ENCODE peak calls at places on chromosomes 3 and 15, in five cellular contexts. N is CD8-positive, alpha-beta T cell; V is CD8-positive, alpha-beta memory T cell; W is endothelial cell of umbilical vein; L is endodermal cell. D is an unnamed sample.
A peak's percentile ranks its signal among the peaks of the same experiment; 100 is the strongest.

GRCh38 chr3:58066842-58067241 is 58.6 kb downstream of the FLNB start:
- DNase-seq in L (no peak), V (no peak), W (peak; percentile 35), N (no peak), D (no peak)

GRCh38 chr3:5277612-5278236 is 90.2 kb downstream of the EDEM1 start:
- DNase-seq in W (no peak), N (no peak), V (no peak), L (no peak), D (no peak)

GRCh38 chr3:70526966-70527515 is 214.6 kb upstream of the MDFIC2 start:
- DNase-seq in N (no peak), V (no peak), W (no peak), L (no peak), D (no peak)

GRCh38 chr3:194489736-194490612 is 3.2 kb upstream of the ATP13A3 start:
- DNase-seq in N (no peak), V (no peak), W (peak; percentile 63), L (no peak), D (no peak)

GRCh38 chr3:119405315-119405714 is 58.1 kb downstream of the TMEM39A start:
- DNase-seq in V (no peak), L (no peak), N (no peak), W (no peak), D (no peak)

GRCh38 chr15:58512522-58512921 is 80.7 kb downstream of the LIPC start:
- DNase-seq in V (no peak), L (peak; percentile 13), W (no peak), N (no peak), D (no peak)

GRCh38 chr3:37922721-37923575 is 61.3 kb downstream of the CTDSPL start:
- DNase-seq in N (no peak), V (no peak), W (no peak), L (no peak), D (no peak)

GRCh38 chr15:84671211-84671610 is 13.2 kb upstream of the NMB start:
- DNase-seq in W (no peak), V (no peak), N (no peak), L (no peak), D (peak; percentile 47)

GRCh38 chr15:72487070-72487797 is 13.1 kb downstream of the ARIH1 start:
- DNase-seq in V (no peak), N (no peak), L (no peak), W (no peak), D (no peak)

GRCh38 chr3:164417955-164418354 is 660.3 kb downstream of the SI start:
- DNase-seq in V (no peak), W (no peak), L (no peak), N (no peak), D (no peak)

GRCh38 chr3:115270849-115271248 is 123.8 kb upstream of the ZBTB20 start:
- DNase-seq in N (no peak), W (peak; percentile 18), V (no peak), L (no peak), D (no peak)

GRCh38 chr3:71163216-71163918 is 420.2 kb downstream of the FOXP1 start:
- DNase-seq in W (peak; percentile 78), V (no peak), L (no peak), N (no peak), D (peak; percentile 76)

GRCh38 chr3:111803123-111803593 is 55.9 kb upstream of the PHLDB2 start:
- DNase-seq in W (no peak), L (no peak), V (no peak), N (no peak), D (peak; percentile 95)

GRCh38 chr3:38644016-38644661 is 5.3 kb downstream of the SCN5A start:
- DNase-seq in V (no peak), L (peak; percentile 36), W (no peak), N (no peak), D (no peak)

GRCh38 chr3:152970851-152971250 is 135.9 kb downstream of the P2RY1 start:
- DNase-seq in L (no peak), N (no peak), W (no peak), V (no peak), D (no peak)

GRCh38 chr3:46496745-46497555 is 826 bp upstream of the RTP3 start:
- DNase-seq in W (peak; percentile 36), N (peak; percentile 71), L (peak; percentile 82), V (peak; percentile 24), D (no peak)

GRCh38 chr3:124886168-124887051 is 755 bp downstream of the ITGB5 start:
- DNase-seq in L (peak; percentile 91), V (no peak), W (peak; percentile 40), N (peak; percentile 53), D (peak; percentile 24)

GRCh38 chr15:78387678-78388077 is 47.5 kb downstream of the CRABP1 start:
- DNase-seq in L (no peak), W (no peak), N (no peak), V (no peak), D (no peak)

GRCh38 chr3:165640970-165641369 is 196.3 kb downstream of the BCHE start:
- DNase-seq in L (no peak), N (no peak), W (no peak), V (no peak), D (no peak)

GRCh38 chr3:45034612-45035252 is 8.6 kb downstream of the CLEC3B start:
- DNase-seq in V (no peak), L (no peak), N (peak; percentile 56), W (no peak), D (no peak)

GRCh38 chr3:171347017-171347979 is 112.9 kb downstream of the TNIK start:
- DNase-seq in L (no peak), V (no peak), N (no peak), W (peak; percentile 70), D (peak; percentile 29)

GRCh38 chr3:21979706-21980105 is 228.7 kb upstream of the ZNF385D start:
- DNase-seq in L (no peak), V (no peak), N (no peak), W (no peak), D (peak; percentile 83)

GRCh38 chr3:37308247-37308646 is 133.9 kb upstream of the LRRFIP2 start:
- DNase-seq in N (no peak), V (no peak), L (no peak), W (peak; percentile 31), D (no peak)

GRCh38 chr3:191236635-191237034 is 37.6 kb downstream of the OSTN start:
- DNase-seq in N (no peak), V (no peak), L (no peak), W (peak; percentile 43), D (no peak)

GRCh38 chr15:31752363-31752762 is 278.0 kb upstream of the CHRNA7 start:
- DNase-seq in W (no peak), L (no peak), V (no peak), N (no peak), D (no peak)

GRCh38 chr3:68893600-68894239 is 38.6 kb downstream of the TAFA4 start:
- DNase-seq in N (no peak), W (peak; percentile 63), L (no peak), V (peak; percentile 18), D (peak; percentile 18)

GRCh38 chr3:47434849-47435248 is 40.9 kb downstream of the SCAP start:
- DNase-seq in V (no peak), W (no peak), L (peak; percentile 20), N (no peak), D (no peak)

GRCh38 chr3:151034303-151034702 is 51.2 kb upstream of the MED12L start:
- DNase-seq in L (no peak), V (no peak), N (no peak), W (no peak), D (no peak)

GRCh38 chr15:92384391-92384790 is 9.3 kb upstream of the ST8SIA2 start:
- DNase-seq in V (no peak), W (no peak), L (no peak), N (no peak), D (no peak)

GRCh38 chr3:41163399-41163798 is 35.9 kb upstream of the CTNNB1 start:
- DNase-seq in W (no peak), V (no peak), N (no peak), L (peak; percentile 38), D (no peak)

DNA sequence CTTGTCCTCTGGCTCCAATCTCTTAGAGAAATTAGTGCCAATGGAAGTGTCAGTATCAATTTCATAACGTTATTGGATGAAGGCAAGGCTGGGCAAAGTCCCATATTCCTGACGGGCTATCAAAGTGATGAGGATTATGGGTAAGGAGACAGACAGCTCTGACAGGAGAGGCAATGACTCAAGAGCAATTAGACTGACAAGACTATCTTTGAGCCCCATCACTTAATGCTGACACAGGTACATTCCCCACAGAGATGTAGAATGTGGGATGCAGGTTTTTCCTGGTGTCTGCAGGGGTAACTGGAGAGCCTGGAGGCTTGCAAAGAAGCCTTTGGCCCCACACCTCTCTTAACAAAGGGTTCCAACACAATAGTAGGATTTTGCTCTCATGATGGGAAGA is 208.3 kb downstream of the NTRK3 start:
- DNase-seq in W (no peak), L (no peak), V (no peak), N (no peak), D (no peak)
- H3K27me3 ChIP-seq in W (no peaks in the 10 kb centered on the region), L (peaks cover 7% of the 10 kb centered on the region), V (no peaks in the 10 kb centered on the region), N (no peaks in the 10 kb centered on the region), D (no peaks in the 10 kb centered on the region)

DNA sequence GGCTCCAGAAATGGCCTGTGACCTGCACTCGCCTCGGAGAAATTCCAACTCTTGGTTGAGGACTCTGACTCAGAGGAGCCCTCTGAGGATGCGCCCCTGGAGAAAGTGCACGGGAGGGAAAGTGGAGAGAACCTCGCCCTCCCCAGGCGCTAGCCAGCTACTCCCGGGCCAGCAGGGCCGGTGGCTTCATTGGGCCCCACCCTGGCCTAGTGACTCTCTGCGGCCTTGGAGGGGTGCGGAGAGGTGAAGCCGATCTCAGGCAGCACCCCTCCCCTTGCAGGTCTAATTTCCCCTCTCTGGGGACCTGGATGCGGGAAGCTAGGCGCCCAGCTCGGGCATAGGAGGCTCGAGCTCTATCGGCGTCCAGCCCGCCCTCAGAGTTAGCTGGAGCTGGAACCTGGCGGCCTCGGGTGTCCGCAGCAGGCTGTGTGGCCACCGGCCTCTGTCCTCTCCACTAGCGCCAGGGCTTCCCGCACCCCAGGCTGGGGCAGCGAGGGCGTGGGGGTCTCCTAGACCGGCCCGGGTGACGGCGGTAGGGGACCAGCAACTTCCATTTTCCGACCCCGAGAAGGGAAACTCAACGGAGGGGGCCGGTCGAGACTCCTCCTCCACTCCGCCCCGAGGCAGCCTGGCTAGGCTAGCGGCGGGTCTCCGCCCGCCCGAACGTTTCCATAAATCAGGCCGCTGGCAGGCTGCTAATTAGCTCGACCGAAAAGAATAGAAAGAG is 29.4 kb downstream of the NR2F2 start:
- DNase-seq in V (no peak), W (peak; percentile 60), L (peak; percentile 83), N (no peak), D (no peak)
- H3K27me3 ChIP-seq in V (peaks cover 52% of the 10 kb centered on the region), W (no peaks in the 10 kb centered on the region), L (peaks cover 100% of the 10 kb centered on the region), N (peaks cover 47% of the 10 kb centered on the region), D (no peaks in the 10 kb centered on the region)

GRCh38 chr3:187621881-187622280 is 48.3 kb downstream of the SST start:
- DNase-seq in N (no peak), L (no peak), W (no peak), V (no peak), D (no peak)
- H3K27me3 ChIP-seq in N (no peaks in the 10 kb centered on the region), L (no peaks in the 10 kb centered on the region), W (no peaks in the 10 kb centered on the region), V (no peaks in the 10 kb centered on the region), D (no peaks in the 10 kb centered on the region)

DNA sequence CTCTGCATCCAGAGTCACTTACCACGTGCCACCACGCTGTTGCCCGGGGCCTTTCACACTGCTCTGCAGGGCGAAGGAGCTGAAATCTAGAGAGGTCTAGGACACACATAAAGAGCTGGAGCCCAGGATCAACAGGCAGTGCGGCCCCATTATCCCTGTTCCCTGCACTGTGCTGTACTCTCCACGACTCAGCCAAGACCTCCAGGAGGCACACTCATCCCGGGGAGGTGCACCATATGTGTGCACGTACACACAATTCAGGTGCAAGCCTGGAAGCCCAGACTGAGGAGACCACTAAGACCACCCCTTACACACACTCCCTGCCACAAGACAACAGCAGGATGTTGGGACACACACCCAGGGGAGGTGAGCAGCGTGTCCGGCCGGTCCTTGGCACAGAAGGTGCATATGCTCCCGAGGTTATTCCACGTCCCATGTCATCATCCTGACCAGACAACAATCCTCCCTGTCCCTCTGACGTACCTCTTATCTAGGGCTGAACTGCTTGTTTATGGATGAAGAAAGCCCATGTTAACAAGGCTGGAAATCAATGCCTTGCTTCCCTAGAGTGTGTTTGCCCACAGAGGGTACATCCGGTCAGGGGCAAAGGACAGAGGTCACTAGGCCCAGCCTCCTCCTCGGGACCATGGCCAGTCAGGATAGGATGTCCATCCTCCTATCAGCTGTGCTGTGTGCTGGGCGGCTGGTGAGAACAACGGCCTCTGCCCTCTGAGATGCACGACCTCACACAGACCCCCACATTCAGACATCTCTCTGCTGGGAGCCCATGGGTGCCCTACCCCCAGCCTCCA is 16.1 kb downstream of the KLF15 start:
- DNase-seq in W (no peak), N (peak; percentile 38), V (no peak), L (peak; percentile 36), D (no peak)
- H3K27me3 ChIP-seq in W (no peaks in the 10 kb centered on the region), N (no peaks in the 10 kb centered on the region), V (no peaks in the 10 kb centered on the region), L (no peaks in the 10 kb centered on the region), D (peaks cover 3% of the 10 kb centered on the region)

D was measured in brain microvascular endothelial cell.